ENCODE peak calls at places on chromosomes 3 and 15, in five cellular contexts. One of them, this sample, is unnamed.

GRCh38 chr3:15578272-15578671 is 23.1 kb downstream of the HACL1 start:
- DNase-seq in hypothalamus: no peak
- DNase-seq in RWPE1: no peak
- DNase-seq in NCI-H2081 treated with DMSO at 0.1 percent for 48 hours: no peak
- DNase-seq in heart left ventricle: no peak
- DNase-seq in this sample: no peak

GRCh38 chr3:102031834-102032233 is 182.5 kb downstream of the NFKBIZ start:
- DNase-seq in hypothalamus: no peak
- DNase-seq in RWPE1: no peak
- DNase-seq in NCI-H2081 treated with DMSO at 0.1 percent for 48 hours: no peak
- DNase-seq in heart left ventricle: no peak
- DNase-seq in this sample: no peak

GRCh38 chr3:47017504-47018268 is 38.2 kb downstream of the NBEAL2 start:
- DNase-seq in hypothalamus: no peak
- DNase-seq in RWPE1: no peak
- DNase-seq in NCI-H2081 treated with DMSO at 0.1 percent for 48 hours: no peak
- DNase-seq in heart left ventricle: no peak
- DNase-seq in this sample: peak

GRCh38 chr3:77799280-77799679 is 759.4 kb downstream of the ROBO2 start:
- DNase-seq in hypothalamus: no peak
- DNase-seq in RWPE1: no peak
- DNase-seq in NCI-H2081 treated with DMSO at 0.1 percent for 48 hours: no peak
- DNase-seq in heart left ventricle: no peak
- DNase-seq in this sample: no peak

GRCh38 chr3:16916840-16917239 is 32.1 kb downstream of the PLCL2 start:
- DNase-seq in hypothalamus: no peak
- DNase-seq in RWPE1: no peak
- DNase-seq in NCI-H2081 treated with DMSO at 0.1 percent for 48 hours: no peak
- DNase-seq in heart left ventricle: no peak
- DNase-seq in this sample: no peak

GRCh38 chr3:107392549-107393165 is 15.4 kb downstream of the CCDC54 start:
- DNase-seq in hypothalamus: no peak
- DNase-seq in RWPE1: peak
- DNase-seq in NCI-H2081 treated with DMSO at 0.1 percent for 48 hours: no peak
- DNase-seq in heart left ventricle: no peak
- DNase-seq in this sample: no peak

GRCh38 chr15:84911879-84912660 is 27.6 kb downstream of the SLC28A1 start:
- DNase-seq in hypothalamus: no peak
- DNase-seq in RWPE1: peak
- DNase-seq in NCI-H2081 treated with DMSO at 0.1 percent for 48 hours: no peak
- DNase-seq in heart left ventricle: peak
- DNase-seq in this sample: no peak

GRCh38 chr15:27850050-27850449 is 249.1 kb downstream of the OCA2 start:
- DNase-seq in hypothalamus: no peak
- DNase-seq in RWPE1: no peak
- DNase-seq in NCI-H2081 treated with DMSO at 0.1 percent for 48 hours: no peak
- DNase-seq in heart left ventricle: no peak
- DNase-seq in this sample: no peak

GRCh38 chr15:68213991-68214837 is 9.1 kb upstream of the CALML4 start:
- DNase-seq in hypothalamus: no peak
- DNase-seq in RWPE1: no peak
- DNase-seq in NCI-H2081 treated with DMSO at 0.1 percent for 48 hours: no peak
- DNase-seq in heart left ventricle: no peak
- DNase-seq in this sample: no peak

GRCh38 chr15:101447561-101448071 is 41.9 kb downstream of the PCSK6 start:
- DNase-seq in hypothalamus: no peak
- DNase-seq in RWPE1: no peak
- DNase-seq in NCI-H2081 treated with DMSO at 0.1 percent for 48 hours: no peak
- DNase-seq in heart left ventricle: no peak
- DNase-seq in this sample: no peak

GRCh38 chr15:67761343-67761742 is 64.0 kb upstream of the SKOR1 start:
- DNase-seq in hypothalamus: no peak
- DNase-seq in RWPE1: no peak
- DNase-seq in NCI-H2081 treated with DMSO at 0.1 percent for 48 hours: peak
- DNase-seq in heart left ventricle: no peak
- DNase-seq in this sample: no peak

GRCh38 chr15:22839046-22839705 is 710 bp downstream of the NIPA2 start:
- DNase-seq in hypothalamus: no peak
- DNase-seq in RWPE1: peak
- DNase-seq in NCI-H2081 treated with DMSO at 0.1 percent for 48 hours: no peak
- DNase-seq in heart left ventricle: no peak
- DNase-seq in this sample: no peak

GRCh38 chr15:73699249-73700040 is 15.3 kb downstream of the CD276 start:
- DNase-seq in hypothalamus: no peak
- DNase-seq in RWPE1: no peak
- DNase-seq in NCI-H2081 treated with DMSO at 0.1 percent for 48 hours: no peak
- DNase-seq in heart left ventricle: no peak
- DNase-seq in this sample: no peak

GRCh38 chr3:42685363-42685881 is at the start of gene KLHL40:
- DNase-seq in hypothalamus: no peak
- DNase-seq in RWPE1: no peak
- DNase-seq in NCI-H2081 treated with DMSO at 0.1 percent for 48 hours: no peak
- DNase-seq in heart left ventricle: peak
- DNase-seq in this sample: no peak

GRCh38 chr15:50698101-50698500 is 11.5 kb upstream of the TRPM7 start:
- DNase-seq in hypothalamus: no peak
- DNase-seq in RWPE1: no peak
- DNase-seq in NCI-H2081 treated with DMSO at 0.1 percent for 48 hours: no peak
- DNase-seq in heart left ventricle: no peak
- DNase-seq in this sample: no peak

GRCh38 chr15:98930591-98930990 is 77.0 kb downstream of the PGPEP1L start:
- DNase-seq in hypothalamus: no peak
- DNase-seq in RWPE1: no peak
- DNase-seq in NCI-H2081 treated with DMSO at 0.1 percent for 48 hours: no peak
- DNase-seq in heart left ventricle: no peak
- DNase-seq in this sample: no peak

GRCh38 chr3:11159421-11159904 is 5.2 kb downstream of the HRH1 start:
- DNase-seq in hypothalamus: no peak
- DNase-seq in RWPE1: no peak
- DNase-seq in NCI-H2081 treated with DMSO at 0.1 percent for 48 hours: no peak
- DNase-seq in heart left ventricle: no peak
- DNase-seq in this sample: no peak

GRCh38 chr15:46080018-46080417 is 445.2 kb downstream of the SQOR start:
- DNase-seq in hypothalamus: no peak
- DNase-seq in RWPE1: no peak
- DNase-seq in NCI-H2081 treated with DMSO at 0.1 percent for 48 hours: peak
- DNase-seq in heart left ventricle: peak
- DNase-seq in this sample: no peak

GRCh38 chr15:96339662-96340347 is 9.3 kb downstream of the NR2F2 start:
- DNase-seq in hypothalamus: no peak
- DNase-seq in RWPE1: no peak
- DNase-seq in NCI-H2081 treated with DMSO at 0.1 percent for 48 hours: no peak
- DNase-seq in heart left ventricle: no peak
- DNase-seq in this sample: no peak

GRCh38 chr3:194730369-194730768 is 44.7 kb downstream of the FAM43A start:
- DNase-seq in hypothalamus: no peak
- DNase-seq in RWPE1: peak
- DNase-seq in NCI-H2081 treated with DMSO at 0.1 percent for 48 hours: no peak
- DNase-seq in heart left ventricle: no peak
- DNase-seq in this sample: no peak

GRCh38 chr3:59920801-59921200 is 871.0 kb upstream of the CFAP20DC start:
- DNase-seq in hypothalamus: no peak
- DNase-seq in RWPE1: no peak
- DNase-seq in NCI-H2081 treated with DMSO at 0.1 percent for 48 hours: no peak
- DNase-seq in heart left ventricle: no peak
- DNase-seq in this sample: no peak

GRCh38 chr3:53161345-53161819 is 373 bp downstream of the PRKCD start:
- DNase-seq in hypothalamus: no peak
- DNase-seq in RWPE1: peak
- DNase-seq in NCI-H2081 treated with DMSO at 0.1 percent for 48 hours: no peak
- DNase-seq in heart left ventricle: peak
- DNase-seq in this sample: no peak

GRCh38 chr3:101859882-101860281 is 10.6 kb downstream of the NFKBIZ start:
- DNase-seq in hypothalamus: no peak
- DNase-seq in RWPE1: no peak
- DNase-seq in NCI-H2081 treated with DMSO at 0.1 percent for 48 hours: no peak
- DNase-seq in heart left ventricle: no peak
- DNase-seq in this sample: no peak

GRCh38 chr15:38843736-38844590 is 279.3 kb upstream of the RASGRP1 start:
- DNase-seq in hypothalamus: no peak
- DNase-seq in RWPE1: no peak
- DNase-seq in NCI-H2081 treated with DMSO at 0.1 percent for 48 hours: no peak
- DNase-seq in heart left ventricle: no peak
- DNase-seq in this sample: no peak

GRCh38 chr3:52532838-52533622 is 627 bp downstream of the NT5DC2 start:
- DNase-seq in hypothalamus: no peak
- DNase-seq in RWPE1: peak
- DNase-seq in NCI-H2081 treated with DMSO at 0.1 percent for 48 hours: no peak
- DNase-seq in heart left ventricle: peak
- DNase-seq in this sample: no peak

GRCh38 chr15:31086344-31086743 is 15.2 kb downstream of the TRPM1 start:
- DNase-seq in hypothalamus: no peak
- DNase-seq in RWPE1: no peak
- DNase-seq in NCI-H2081 treated with DMSO at 0.1 percent for 48 hours: no peak
- DNase-seq in heart left ventricle: no peak
- DNase-seq in this sample: no peak

GRCh38 chr15:69099976-69100375 is 60.5 kb upstream of the GLCE start:
- DNase-seq in hypothalamus: no peak
- DNase-seq in RWPE1: no peak
- DNase-seq in NCI-H2081 treated with DMSO at 0.1 percent for 48 hours: no peak
- DNase-seq in heart left ventricle: no peak
- DNase-seq in this sample: no peak

GRCh38 chr3:196843435-196844110 is 24.1 kb upstream of the SENP5 start:
- DNase-seq in hypothalamus: no peak
- DNase-seq in RWPE1: no peak
- DNase-seq in NCI-H2081 treated with DMSO at 0.1 percent for 48 hours: no peak
- DNase-seq in heart left ventricle: no peak
- DNase-seq in this sample: no peak

GRCh38 chr3:79765854-79766253 is 1.9 kb downstream of the ROBO1 start:
- DNase-seq in hypothalamus: no peak
- DNase-seq in RWPE1: no peak
- DNase-seq in NCI-H2081 treated with DMSO at 0.1 percent for 48 hours: no peak
- DNase-seq in heart left ventricle: no peak
- DNase-seq in this sample: no peak

GRCh38 chr3:42192334-42193200 is 73.4 kb downstream of the CCK start:
- DNase-seq in hypothalamus: no peak
- DNase-seq in RWPE1: no peak
- DNase-seq in NCI-H2081 treated with DMSO at 0.1 percent for 48 hours: no peak
- DNase-seq in heart left ventricle: no peak
- DNase-seq in this sample: peak

This sample was measured in Kasumi-1.